ENCODE peak calls at places on chromosome 15, in five cellular contexts. A, H, P, Y and Z are unnamed samples.

GRCh38 chr15:88708256-88709054 is 69.6 kb downstream of the ISG20 start:
- ATAC-seq in A (no peak), H (no peak), P (no peak), Y (no peak), Z (no peak)

GRCh38 chr15:62392411-62392810 is 227.3 kb upstream of the C2CD4B start:
- ATAC-seq in A (peak), H (no peak), P (peak), Y (no peak), Z (no peak)

GRCh38 chr15:65778269-65778668 is 13.8 kb downstream of the DENND4A start:
- ATAC-seq in A (no peak), H (no peak), P (no peak), Y (peak), Z (no peak)

GRCh38 chr15:45230246-45230965 is 21.6 kb upstream of the SLC28A2 start:
- ATAC-seq in A (no peak), H (no peak), P (peak), Y (no peak), Z (peak)

GRCh38 chr15:98774756-98775497 is 126.6 kb downstream of the IGF1R start:
- ATAC-seq in A (no peak), H (no peak), P (no peak), Y (no peak), Z (peak)

GRCh38 chr15:43008150-43008549 is 87.6 kb upstream of the TTBK2 start:
- ATAC-seq in A (no peak), H (no peak), P (no peak), Y (no peak), Z (no peak)

GRCh38 chr15:100516592-100517489 is 11.9 kb downstream of the CERS3 start:
- ATAC-seq in A (peak), H (peak), P (peak), Y (no peak), Z (no peak)

GRCh38 chr15:86300371-86301106 is 220.9 kb downstream of the AGBL1 start:
- ATAC-seq in A (no peak), H (no peak), P (no peak), Y (no peak), Z (no peak)

GRCh38 chr15:50119063-50119700 is at the start of gene ATP8B4:
- ATAC-seq in A (no peak), H (no peak), P (no peak), Y (peak), Z (no peak)

GRCh38 chr15:58074452-58074851 is 8.9 kb upstream of the ALDH1A2 start:
- ATAC-seq in A (no peak), H (no peak), P (no peak), Y (no peak), Z (no peak)

GRCh38 chr15:52351206-52351907 is 55.8 kb upstream of the MYO5C start:
- ATAC-seq in A (peak), H (no peak), P (peak), Y (no peak), Z (no peak)

GRCh38 chr15:38859574-38859973 is 295.0 kb upstream of the RASGRP1 start:
- ATAC-seq in A (no peak), H (no peak), P (no peak), Y (no peak), Z (no peak)

GRCh38 chr15:42373274-42373673 is 14.0 kb downstream of the CAPN3 start:
- ATAC-seq in A (peak), H (no peak), P (peak), Y (no peak), Z (no peak)

GRCh38 chr15:59373215-59373614 is 544 bp upstream of the MYO1E start:
- ATAC-seq in A (no peak), H (no peak), P (no peak), Y (no peak), Z (no peak)

GRCh38 chr15:96345560-96346389 is 15.3 kb downstream of the NR2F2 start:
- ATAC-seq in A (peak), H (peak), P (peak), Y (peak), Z (peak)

GRCh38 chr15:67924359-67924974 is 84.6 kb upstream of the RNU6-1 start:
- ATAC-seq in A (no peak), H (no peak), P (no peak), Y (peak), Z (no peak)

GRCh38 chr15:90782450-90782849 is 65.3 kb downstream of the BLM start:
- ATAC-seq in A (peak), H (no peak), P (no peak), Y (no peak), Z (no peak)

GRCh38 chr15:72873379-72874233 is 90.0 kb upstream of the ADPGK start:
- ATAC-seq in A (no peak), H (no peak), P (peak), Y (no peak), Z (no peak)

GRCh38 chr15:43872416-43873020 is 45.7 kb downstream of the WDR76 start:
- ATAC-seq in A (peak), H (peak), P (no peak), Y (no peak), Z (peak)

GRCh38 chr15:35583863-35584528 is 38.0 kb upstream of the DPH6 start:
- ATAC-seq in A (peak), H (peak), P (no peak), Y (no peak), Z (no peak)

GRCh38 chr15:68471552-68471951 is 39.6 kb upstream of the ITGA11 start:
- ATAC-seq in A (no peak), H (peak), P (no peak), Y (no peak), Z (no peak)

GRCh38 chr15:70160267-70160666 is 62.5 kb upstream of the TLE3 start:
- ATAC-seq in A (no peak), H (no peak), P (peak), Y (no peak), Z (peak)

GRCh38 chr15:75200765-75201608 is 695 bp upstream of the C15orf39 start:
- ATAC-seq in A (no peak), H (peak), P (peak), Y (no peak), Z (peak)

GRCh38 chr15:70210076-70210475 is 112.4 kb upstream of the TLE3 start:
- ATAC-seq in A (no peak), H (no peak), P (no peak), Y (no peak), Z (no peak)

GRCh38 chr15:82963356-82964341 is 11.1 kb upstream of the HOMER2 start:
- ATAC-seq in A (peak), H (no peak), P (peak), Y (no peak), Z (peak)

GRCh38 chr15:40334941-40335795 is 5.6 kb downstream of the CCDC9B start:
- ATAC-seq in A (no peak), H (no peak), P (no peak), Y (no peak), Z (peak)

GRCh38 chr15:81163961-81164800 is 30.1 kb downstream of the CFAP161 start:
- ATAC-seq in A (no peak), H (no peak), P (no peak), Y (no peak), Z (no peak)

GRCh38 chr15:72534522-72534921 is 60.4 kb downstream of the ARIH1 start:
- ATAC-seq in A (no peak), H (no peak), P (no peak), Y (no peak), Z (no peak)

GRCh38 chr15:64950888-64951287 is 38.8 kb downstream of the SPG21 start:
- ATAC-seq in A (no peak), H (no peak), P (no peak), Y (no peak), Z (no peak)

GRCh38 chr15:49620174-49620573 is 444 bp downstream of the FAM227B start:
- ATAC-seq in A (no peak), H (peak), P (peak), Y (no peak), Z (peak)

GRCh38 chr15:78866824-78867223 is 5.9 kb upstream of the MORF4L1 start:
- ATAC-seq in A (no peak), H (no peak), P (no peak), Y (no peak), Z (no peak)

GRCh38 chr15:93073465-93073952 is 15.5 kb downstream of the RGMA start:
- ATAC-seq in A (peak), H (peak), P (no peak), Y (peak), Z (peak)

GRCh38 chr15:93420050-93420452 is 331.0 kb upstream of the RGMA start:
- ATAC-seq in A (no peak), H (no peak), P (no peak), Y (no peak), Z (peak)

GRCh38 chr15:52243697-52244555 is 51.7 kb downstream of the MYO5C start:
- ATAC-seq in A (no peak), H (no peak), P (no peak), Y (no peak), Z (peak)

GRCh38 chr15:96360581-96361308 is 30.2 kb downstream of the NR2F2 start:
- ATAC-seq in A (no peak), H (no peak), P (no peak), Y (no peak), Z (no peak)

GRCh38 chr15:56772868-56773639 is 39.7 kb upstream of the ZNF280D start:
- ATAC-seq in A (no peak), H (peak), P (peak), Y (no peak), Z (no peak)